ENCODE peak calls at places on chromosomes 11 and 22, in ten cellular contexts. One of them, this sample, is unnamed. For H3K4me1, the result is how much of the 10 kb centered on the place peaks cover.

GRCh38 chr11:100297516-100297915 is 389.6 kb upstream of the ARHGAP42 start:
- DNase-seq in heart left ventricle: no peak
- DNase-seq in Caco-2: no peak
- DNase-seq in GM23338: no peak
- DNase-seq in kidney: no peak
- DNase-seq in CD8-positive, alpha-beta T cell: no peak
- DNase-seq in psoas muscle: no peak
- DNase-seq in uterus: no peak
- DNase-seq in right atrium auricular region: no peak
- DNase-seq in heart right ventricle: no peak
- DNase-seq in this sample: no peak

GRCh38 chr11:110874651-110875050 is 162.4 kb upstream of the ARHGAP20 start:
- DNase-seq in heart right ventricle: no peak
- DNase-seq in heart left ventricle: no peak
- DNase-seq in GM23338: no peak
- DNase-seq in Caco-2: no peak
- DNase-seq in right atrium auricular region: no peak
- DNase-seq in uterus: no peak
- DNase-seq in psoas muscle: no peak
- DNase-seq in kidney: no peak
- DNase-seq in CD8-positive, alpha-beta T cell: no peak
- DNase-seq in this sample: no peak

GRCh38 chr11:12272821-12273617 is 104.4 kb upstream of the PARVA start:
- DNase-seq in right atrium auricular region: no peak
- DNase-seq in CD8-positive, alpha-beta T cell: no peak
- DNase-seq in heart right ventricle: no peak
- DNase-seq in uterus: no peak
- DNase-seq in Caco-2: no peak
- DNase-seq in GM23338: no peak
- DNase-seq in heart left ventricle: no peak
- DNase-seq in psoas muscle: no peak
- DNase-seq in kidney: no peak
- DNase-seq in this sample: no peak

GRCh38 chr22:42056757-42057511 is 13.7 kb downstream of the NAGA start:
- DNase-seq in CD8-positive, alpha-beta T cell: no peak
- DNase-seq in heart left ventricle: no peak
- DNase-seq in kidney: no peak
- DNase-seq in psoas muscle: no peak
- DNase-seq in GM23338: no peak
- DNase-seq in right atrium auricular region: no peak
- DNase-seq in heart right ventricle: no peak
- DNase-seq in uterus: no peak
- DNase-seq in Caco-2: no peak
- DNase-seq in this sample: no peak

GRCh38 chr22:26027341-26027740 is 141.9 kb upstream of the SEZ6L start:
- DNase-seq in right atrium auricular region: no peak
- DNase-seq in uterus: no peak
- DNase-seq in CD8-positive, alpha-beta T cell: no peak
- DNase-seq in heart left ventricle: no peak
- DNase-seq in heart right ventricle: no peak
- DNase-seq in GM23338: no peak
- DNase-seq in psoas muscle: no peak
- DNase-seq in Caco-2: no peak
- DNase-seq in kidney: no peak
- DNase-seq in this sample: no peak

GRCh38 chr11:18222814-18223421 is 13.7 kb downstream of the SAA4 start:
- DNase-seq in Caco-2: no peak
- DNase-seq in CD8-positive, alpha-beta T cell: no peak
- DNase-seq in right atrium auricular region: no peak
- DNase-seq in heart left ventricle: no peak
- DNase-seq in psoas muscle: no peak
- DNase-seq in uterus: no peak
- DNase-seq in kidney: no peak
- DNase-seq in heart right ventricle: no peak
- DNase-seq in GM23338: no peak
- DNase-seq in this sample: no peak

GRCh38 chr22:49008682-49009235 is 818.9 kb downstream of the BRD1 start:
- DNase-seq in GM23338: no peak
- DNase-seq in right atrium auricular region: peak
- DNase-seq in kidney: peak
- DNase-seq in Caco-2: no peak
- DNase-seq in heart left ventricle: no peak
- DNase-seq in psoas muscle: peak
- DNase-seq in heart right ventricle: no peak
- DNase-seq in CD8-positive, alpha-beta T cell: no peak
- DNase-seq in uterus: no peak
- DNase-seq in this sample: peak

GRCh38 chr11:44834846-44835245 is 108.1 kb downstream of the TSPAN18 start:
- DNase-seq in psoas muscle: no peak
- DNase-seq in CD8-positive, alpha-beta T cell: no peak
- DNase-seq in right atrium auricular region: no peak
- DNase-seq in heart right ventricle: no peak
- DNase-seq in Caco-2: no peak
- DNase-seq in GM23338: no peak
- DNase-seq in uterus: no peak
- DNase-seq in heart left ventricle: no peak
- DNase-seq in kidney: no peak
- DNase-seq in this sample: no peak

GRCh38 chr11:1149545-1149944 is 8.2 kb upstream of the MUC5AC start:
- DNase-seq in Caco-2: peak
- DNase-seq in kidney: no peak
- DNase-seq in heart left ventricle: no peak
- DNase-seq in right atrium auricular region: peak
- DNase-seq in CD8-positive, alpha-beta T cell: no peak
- DNase-seq in heart right ventricle: no peak
- DNase-seq in psoas muscle: no peak
- DNase-seq in GM23338: no peak
- DNase-seq in uterus: no peak
- DNase-seq in this sample: no peak
- H3K4me1 ChIP-seq in Caco-2: under half
- H3K4me1 ChIP-seq in kidney: under half
- H3K4me1 ChIP-seq in heart left ventricle: under half
- H3K4me1 ChIP-seq in right atrium auricular region: under half
- H3K4me1 ChIP-seq in CD8-positive, alpha-beta T cell: under half
- H3K4me1 ChIP-seq in heart right ventricle: under half
- H3K4me1 ChIP-seq in psoas muscle: under half
- H3K4me1 ChIP-seq in GM23338: under half
- H3K4me1 ChIP-seq in uterus: under half
- H3K4me1 ChIP-seq in this sample: under half

GRCh38 chr11:8222820-8223512 is 40.7 kb downstream of the LMO1 start:
- DNase-seq in CD8-positive, alpha-beta T cell: no peak
- DNase-seq in uterus: no peak
- DNase-seq in heart right ventricle: no peak
- DNase-seq in kidney: peak
- DNase-seq in heart left ventricle: no peak
- DNase-seq in Caco-2: no peak
- DNase-seq in right atrium auricular region: no peak
- DNase-seq in GM23338: no peak
- DNase-seq in psoas muscle: no peak
- DNase-seq in this sample: peak

GRCh38 chr11:8221025-8221723 is 42.5 kb downstream of the LMO1 start:
- DNase-seq in right atrium auricular region: no peak
- DNase-seq in heart right ventricle: no peak
- DNase-seq in uterus: no peak
- DNase-seq in kidney: peak
- DNase-seq in heart left ventricle: no peak
- DNase-seq in CD8-positive, alpha-beta T cell: no peak
- DNase-seq in Caco-2: no peak
- DNase-seq in psoas muscle: no peak
- DNase-seq in GM23338: no peak
- DNase-seq in this sample: peak

GRCh38 chr11:8223513-8223899 is 40.2 kb downstream of the LMO1 start:
- DNase-seq in heart left ventricle: no peak
- DNase-seq in kidney: no peak
- DNase-seq in Caco-2: no peak
- DNase-seq in uterus: no peak
- DNase-seq in heart right ventricle: no peak
- DNase-seq in GM23338: no peak
- DNase-seq in CD8-positive, alpha-beta T cell: no peak
- DNase-seq in psoas muscle: no peak
- DNase-seq in right atrium auricular region: no peak
- DNase-seq in this sample: peak

GRCh38 chr11:8220261-8221024 is 43.2 kb downstream of the LMO1 start:
- DNase-seq in psoas muscle: no peak
- DNase-seq in CD8-positive, alpha-beta T cell: no peak
- DNase-seq in Caco-2: no peak
- DNase-seq in heart left ventricle: no peak
- DNase-seq in right atrium auricular region: no peak
- DNase-seq in GM23338: no peak
- DNase-seq in uterus: no peak
- DNase-seq in heart right ventricle: no peak
- DNase-seq in kidney: no peak
- DNase-seq in this sample: no peak

GRCh38 chr11:8221917-8222316 is 41.8 kb downstream of the LMO1 start:
- DNase-seq in CD8-positive, alpha-beta T cell: no peak
- DNase-seq in GM23338: no peak
- DNase-seq in psoas muscle: no peak
- DNase-seq in kidney: no peak
- DNase-seq in uterus: no peak
- DNase-seq in heart right ventricle: no peak
- DNase-seq in Caco-2: no peak
- DNase-seq in right atrium auricular region: no peak
- DNase-seq in heart left ventricle: no peak
- DNase-seq in this sample: peak
- H3K4me1 ChIP-seq in CD8-positive, alpha-beta T cell: under half
- H3K4me1 ChIP-seq in GM23338: under half
- H3K4me1 ChIP-seq in psoas muscle: under half
- H3K4me1 ChIP-seq in kidney: under half
- H3K4me1 ChIP-seq in uterus: under half
- H3K4me1 ChIP-seq in heart right ventricle: under half
- H3K4me1 ChIP-seq in Caco-2: under half
- H3K4me1 ChIP-seq in right atrium auricular region: under half
- H3K4me1 ChIP-seq in heart left ventricle: under half
- H3K4me1 ChIP-seq in this sample: under half

GRCh38 chr11:69320756-69321741 is 27.1 kb downstream of the MYEOV start:
- DNase-seq in heart right ventricle: no peak
- DNase-seq in psoas muscle: no peak
- DNase-seq in CD8-positive, alpha-beta T cell: no peak
- DNase-seq in right atrium auricular region: no peak
- DNase-seq in GM23338: no peak
- DNase-seq in kidney: no peak
- DNase-seq in uterus: no peak
- DNase-seq in heart left ventricle: no peak
- DNase-seq in Caco-2: peak
- DNase-seq in this sample: peak

GRCh38 chr11:69318093-69318420 is 24.1 kb downstream of the MYEOV start:
- DNase-seq in Caco-2: no peak
- DNase-seq in uterus: no peak
- DNase-seq in heart right ventricle: no peak
- DNase-seq in heart left ventricle: no peak
- DNase-seq in kidney: no peak
- DNase-seq in right atrium auricular region: no peak
- DNase-seq in GM23338: no peak
- DNase-seq in psoas muscle: no peak
- DNase-seq in CD8-positive, alpha-beta T cell: no peak
- DNase-seq in this sample: no peak

GRCh38 chr11:69320326-69320725 is 26.4 kb downstream of the MYEOV start:
- DNase-seq in Caco-2: peak
- DNase-seq in kidney: peak
- DNase-seq in uterus: no peak
- DNase-seq in heart left ventricle: no peak
- DNase-seq in heart right ventricle: no peak
- DNase-seq in CD8-positive, alpha-beta T cell: no peak
- DNase-seq in GM23338: no peak
- DNase-seq in psoas muscle: no peak
- DNase-seq in right atrium auricular region: no peak
- DNase-seq in this sample: peak

GRCh38 chr11:69317401-69318092 is 23.6 kb downstream of the MYEOV start:
- DNase-seq in right atrium auricular region: no peak
- DNase-seq in Caco-2: no peak
- DNase-seq in uterus: no peak
- DNase-seq in heart left ventricle: no peak
- DNase-seq in kidney: no peak
- DNase-seq in CD8-positive, alpha-beta T cell: no peak
- DNase-seq in GM23338: no peak
- DNase-seq in heart right ventricle: no peak
- DNase-seq in psoas muscle: no peak
- DNase-seq in this sample: no peak

DNA sequence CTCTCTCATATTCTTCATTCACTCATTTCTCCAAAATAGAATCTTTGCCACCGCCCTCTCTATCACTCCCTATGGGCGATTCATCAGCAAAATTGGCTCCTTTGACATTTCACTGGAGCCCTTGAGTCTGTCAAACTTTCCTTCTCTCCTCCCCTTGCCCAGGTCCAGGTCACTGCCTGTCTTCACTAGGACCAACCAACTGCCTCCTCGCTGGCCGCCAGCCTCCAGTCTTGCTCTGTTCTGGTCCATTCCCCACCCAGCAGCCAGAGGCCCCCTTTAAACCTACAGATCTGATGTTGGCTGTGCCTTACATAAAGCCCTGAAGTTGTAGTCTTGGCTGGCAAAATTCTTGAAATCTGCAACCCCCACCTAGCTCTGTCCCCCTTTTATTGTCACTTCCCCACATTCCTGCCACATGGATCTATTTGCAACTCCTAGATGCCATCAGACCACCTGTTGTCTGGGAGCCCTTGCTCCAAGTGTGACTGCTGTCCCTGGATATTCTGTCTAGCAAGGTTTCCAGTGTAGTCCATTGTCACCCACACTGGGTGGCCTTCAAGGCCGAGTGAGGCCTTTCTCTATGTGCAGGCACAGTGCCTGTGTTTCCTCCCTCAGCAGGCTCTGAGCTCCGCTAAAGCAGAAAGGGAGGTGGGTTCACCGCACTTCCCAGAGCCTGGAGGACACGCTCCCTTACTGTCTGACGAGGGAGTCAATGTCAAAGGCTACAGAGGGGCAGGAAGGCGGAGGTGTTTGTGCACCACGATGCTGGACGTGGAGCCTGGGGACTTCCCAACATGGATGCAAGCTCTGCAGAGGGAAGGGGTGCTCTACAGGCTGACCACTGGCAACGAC is 25.5 kb downstream of the MYEOV start:
- DNase-seq in kidney: no peak
- DNase-seq in heart left ventricle: no peak
- DNase-seq in GM23338: no peak
- DNase-seq in CD8-positive, alpha-beta T cell: no peak
- DNase-seq in psoas muscle: no peak
- DNase-seq in right atrium auricular region: no peak
- DNase-seq in heart right ventricle: no peak
- DNase-seq in uterus: no peak
- DNase-seq in Caco-2: peak
- DNase-seq in this sample: peak
- H3K4me1 ChIP-seq in kidney: under half
- H3K4me1 ChIP-seq in heart left ventricle: under half
- H3K4me1 ChIP-seq in GM23338: under half
- H3K4me1 ChIP-seq in CD8-positive, alpha-beta T cell: under half
- H3K4me1 ChIP-seq in psoas muscle: under half
- H3K4me1 ChIP-seq in right atrium auricular region: under half
- H3K4me1 ChIP-seq in heart right ventricle: under half
- H3K4me1 ChIP-seq in uterus: under half
- H3K4me1 ChIP-seq in Caco-2: under half
- H3K4me1 ChIP-seq in this sample: under half

DNA sequence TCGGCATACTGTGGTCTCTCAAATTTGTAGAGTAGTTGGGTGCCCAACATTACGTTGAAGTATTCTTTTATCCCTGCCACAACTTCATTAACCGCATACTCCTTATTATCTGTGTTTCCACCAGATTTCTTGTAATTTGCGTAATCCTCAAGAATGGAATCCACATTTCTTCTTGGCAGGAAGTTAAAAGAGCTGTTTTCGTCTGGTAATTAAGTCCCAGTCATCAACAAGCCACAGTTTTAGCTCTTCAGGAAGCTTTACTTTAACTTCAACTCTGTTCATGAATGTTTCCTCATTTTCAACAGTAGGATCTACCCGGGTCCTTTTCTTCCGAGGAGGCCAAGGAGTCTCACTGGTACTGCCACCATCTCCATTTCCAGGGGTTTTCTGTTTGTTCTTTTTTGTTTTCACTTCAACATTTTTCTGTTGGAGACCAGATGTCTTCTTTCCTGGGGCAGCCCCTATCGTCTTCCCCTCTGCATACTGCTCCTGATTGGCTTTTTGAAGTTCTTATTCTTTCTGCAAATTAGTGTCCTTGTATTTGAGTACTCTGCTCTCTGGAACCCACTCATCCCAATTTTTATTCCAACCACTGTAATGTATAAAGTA is 30.3 kb downstream of the PDE3B start:
- DNase-seq in GM23338: no peak
- DNase-seq in psoas muscle: no peak
- DNase-seq in Caco-2: no peak
- DNase-seq in right atrium auricular region: no peak
- DNase-seq in heart left ventricle: no peak
- DNase-seq in CD8-positive, alpha-beta T cell: no peak
- DNase-seq in kidney: no peak
- DNase-seq in heart right ventricle: no peak
- DNase-seq in uterus: no peak
- DNase-seq in this sample: no peak
- H3K4me1 ChIP-seq in GM23338: under half
- H3K4me1 ChIP-seq in psoas muscle: under half
- H3K4me1 ChIP-seq in Caco-2: under half
- H3K4me1 ChIP-seq in right atrium auricular region: under half
- H3K4me1 ChIP-seq in heart left ventricle: under half
- H3K4me1 ChIP-seq in CD8-positive, alpha-beta T cell: under half
- H3K4me1 ChIP-seq in kidney: under half
- H3K4me1 ChIP-seq in heart right ventricle: under half
- H3K4me1 ChIP-seq in uterus: under half
- H3K4me1 ChIP-seq in this sample: under half

This sample was measured in upper lobe of right lung.